ENCODE peak calls at places on chromosomes 7 and 10, in eight cellular contexts. X is IMR-90; A is CD8-positive, alpha-beta T cell; O is body of pancreas; L is left ventricle myocardium inferior; W is pancreas; B is lung; R is tibial artery. I is an unnamed sample.

GRCh38 chr10:20073164-20073563 is 256.9 kb downstream of the PLXDC2 start:
- DNase-seq in X (no peak), A (no peak), O (no peak), L (no peak), W (no peak), B (no peak), R (no peak), I (no peak)

GRCh38 chr7:28479507-28479947 is 67.2 kb downstream of the CREB5 start:
- DNase-seq in X (no peak), A (no peak), O (no peak), L (no peak), W (no peak), B (no peak), R (no peak), I (no peak)

GRCh38 chr10:31878486-31878885 is 50.1 kb downstream of the ARHGAP12 start:
- DNase-seq in X (no peak), A (no peak), O (no peak), L (no peak), W (no peak), B (no peak), R (no peak), I (no peak)

GRCh38 chr7:128177768-128178550 is 63.1 kb upstream of the LEP start:
- DNase-seq in X (no peak), A (no peak), O (no peak), L (no peak), W (no peak), B (no peak), R (no peak), I (no peak)

GRCh38 chr10:21727452-21728168 is 193.6 kb downstream of the MLLT10 start:
- DNase-seq in X (no peak), A (no peak), O (no peak), L (no peak), W (no peak), B (no peak), R (no peak), I (no peak)

GRCh38 chr10:26335574-26336093 is 102.5 kb upstream of the APBB1IP start:
- DNase-seq in X (no peak), A (no peak), O (no peak), L (no peak), W (no peak), B (no peak), R (no peak), I (no peak)

GRCh38 chr10:93380043-93380565 is 102.0 kb downstream of the MYOF start:
- DNase-seq in X (no peak), A (no peak), O (no peak), L (no peak), W (no peak), B (no peak), R (no peak), I (no peak)

GRCh38 chr10:68897336-68897741 is 3.8 kb upstream of the DDX50 start:
- DNase-seq in X (peak; percentile 77), A (peak; percentile 29), O (peak; percentile 37), L (no peak), W (peak; percentile 22), B (no peak), R (peak; percentile 34), I (no peak)

GRCh38 chr10:110278562-110278961 is 26.2 kb downstream of the SMNDC1 start:
- DNase-seq in X (no peak), A (no peak), O (no peak), L (no peak), W (no peak), B (no peak), R (no peak), I (no peak)

GRCh38 chr10:104336829-104337526 is 1.3 kb downstream of the ITPRIP start:
- DNase-seq in X (peak; percentile 80), A (no peak), O (no peak), L (no peak), W (no peak), B (no peak), R (no peak), I (no peak)

GRCh38 chr10:29067161-29067560 is 221.7 kb upstream of the LYZL1 start:
- DNase-seq in X (peak; percentile 8), A (no peak), O (no peak), L (no peak), W (no peak), B (no peak), R (no peak), I (no peak)

GRCh38 chr7:150791304-150791703 is 8.9 kb downstream of the TMEM176B start:
- DNase-seq in X (no peak), A (no peak), O (no peak), L (no peak), W (no peak), B (no peak), R (no peak), I (no peak)

DNA sequence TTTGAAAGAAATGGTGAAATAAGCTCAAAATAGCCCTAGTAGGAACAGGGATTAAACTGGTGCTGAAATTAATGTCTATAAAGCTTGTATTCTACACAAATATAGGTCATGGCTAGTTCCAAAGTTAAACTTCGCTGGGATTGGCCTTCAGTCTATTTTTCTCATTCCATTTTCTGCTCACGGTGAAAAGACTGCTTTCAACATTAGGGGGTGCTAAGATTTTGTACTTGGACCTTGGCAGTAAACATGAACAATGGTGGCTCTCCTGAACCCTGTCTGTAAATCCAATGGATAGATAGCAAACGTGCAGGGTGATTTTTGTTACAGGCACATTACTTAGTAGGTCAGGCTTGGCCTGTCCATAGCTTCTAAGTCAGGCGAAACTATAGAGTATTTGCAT is 36.0 kb upstream of the RSU1 start:
- DNase-seq in X (peak; percentile 68), A (no peak), O (no peak), L (no peak), W (no peak), B (no peak), R (no peak), I (no peak)
- TF ChIP-seq CTCF in X (peak; percentile 76), A (no peak), O (peak; percentile 3), L (no peak), W (no peak), B (no peak), R (peak; percentile 6), I (no peak)

DNA sequence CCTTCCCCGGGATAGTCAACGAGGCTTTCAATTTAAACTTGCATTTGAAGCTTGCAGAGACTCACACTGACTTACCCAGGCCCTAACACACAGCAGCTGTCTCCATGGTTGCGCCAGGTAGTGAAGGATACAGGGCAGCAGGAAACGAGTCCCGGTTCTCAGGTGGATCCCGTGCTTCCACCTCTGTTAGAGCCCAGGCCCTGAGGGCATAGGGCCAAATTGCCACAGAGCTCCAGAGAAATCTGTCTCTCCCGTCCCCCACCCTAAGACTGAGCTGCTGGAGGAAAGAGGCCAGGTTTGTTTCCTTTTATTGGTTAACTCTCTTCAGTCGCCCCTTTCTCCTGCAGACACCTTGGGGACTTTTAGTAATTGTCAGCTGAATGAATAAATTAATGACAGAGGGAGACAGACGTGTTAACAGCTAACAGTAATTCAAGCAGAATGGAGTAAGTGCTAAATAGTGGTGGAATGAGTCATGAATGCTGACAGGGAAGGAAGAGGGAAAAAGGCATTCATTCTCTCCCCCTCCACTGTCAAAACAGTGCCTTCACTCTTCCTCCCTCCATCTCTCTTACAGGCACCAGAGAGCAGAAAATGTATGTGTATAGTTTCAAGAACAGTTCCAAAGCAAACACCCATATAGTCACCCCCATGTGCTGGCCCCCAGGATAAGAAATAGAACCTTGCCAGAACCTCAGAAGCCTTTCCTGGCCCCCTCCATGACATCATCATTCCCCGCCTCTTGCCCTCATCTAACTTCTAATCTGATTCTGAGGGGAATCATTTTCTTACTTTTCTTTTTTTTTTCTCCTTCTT is 16.7 kb upstream of the DLG5 start:
- DNase-seq in X (peak; percentile 73), A (no peak), O (no peak), L (no peak), W (no peak), B (no peak), R (no peak), I (no peak)
- H3K27ac ChIP-seq in X (peak overlapping the region; percentile 45), A (no peak overlapping the region), O (no peak overlapping the region), L (no peak overlapping the region), W (no peak overlapping the region), B (no peak overlapping the region), R (no peak overlapping the region), I (no peak overlapping the region)

GRCh38 chr7:153276394-153276793 is 516.8 kb downstream of the ACTR3B start:
- DNase-seq in X (no peak), A (no peak), O (no peak), L (no peak), W (no peak), B (no peak), R (no peak), I (no peak)
- H3K9me3 ChIP-seq in X (no peaks in the 10 kb centered on the region), A (no peaks in the 10 kb centered on the region), O (no peaks in the 10 kb centered on the region), L (peaks cover 36% of the 10 kb centered on the region), W (no peaks in the 10 kb centered on the region), B (peaks cover 4% of the 10 kb centered on the region), R (peaks cover 3% of the 10 kb centered on the region), I (peaks cover 18% of the 10 kb centered on the region)

GRCh38 chr10:71747039-71747807 is 26.1 kb downstream of the VSIR start:
- DNase-seq in X (no peak), A (no peak), O (no peak), L (no peak), W (no peak), B (no peak), R (no peak), I (no peak)
- TF ChIP-seq CTCF in X (no peak), A (no peak), O (no peak), L (no peak), W (no peak), B (no peak), R (no peak), I (no peak)

GRCh38 chr10:133465191-133465949 is 11.6 kb downstream of the SCART1 start:
- DNase-seq in X (no peak), A (no peak), O (no peak), L (no peak), W (no peak), B (peak; percentile 14), R (no peak), I (no peak)
- H3K27ac ChIP-seq in X (no peak overlapping the region), A (no peak overlapping the region), O (no peak overlapping the region), L (no peak overlapping the region), W (no peak overlapping the region), B (no peak overlapping the region), R (no peak overlapping the region), I (no peak overlapping the region)